ENCODE peak calls at places on chromosome 18, in seven cellular contexts. M is DND-41, T is A549, R is aorta, K is transverse colon, S is left ventricle myocardium inferior, P is H9. U is an unnamed sample.
A peak's percentile ranks its signal among the peaks of the same experiment; 100 is the strongest.

GRCh38 chr18:8972116-8972515 is 130.4 kb upstream of the NDUFV2 start:
- DNase-seq in K (no peak), R (no peak), S (no peak), T (no peak), M (no peak), P (no peak), U (no peak)

GRCh38 chr18:37270046-37270665 is 295.4 kb downstream of the CELF4 start:
- DNase-seq in P (no peak), K (no peak), T (no peak), R (no peak), M (peak; percentile 68), S (peak; percentile 35), U (peak; percentile 50)

GRCh38 chr18:63518178-63519012 is 23.8 kb upstream of the SERPINB12 start:
- DNase-seq in T (peak; percentile 12), S (no peak), R (no peak), M (peak; percentile 59), P (peak; percentile 71), K (peak; percentile 50), U (peak; percentile 76)

GRCh38 chr18:3264362-3264761 is 2.4 kb downstream of the MYL12B start:
- DNase-seq in T (no peak), K (peak; percentile 35), M (no peak), S (no peak), R (no peak), P (no peak), U (peak; percentile 77)

GRCh38 chr18:52682260-52682659 is 342.3 kb downstream of the DCC start:
- DNase-seq in P (peak; percentile 36), K (no peak), T (no peak), R (no peak), M (no peak), S (no peak), U (no peak)

GRCh38 chr18:44788334-44788733 is 107.6 kb downstream of the SETBP1 start:
- DNase-seq in M (no peak), R (no peak), P (no peak), S (no peak), K (no peak), T (no peak), U (no peak)

GRCh38 chr18:23822590-23823385 is 133.5 kb downstream of the LAMA3 start:
- DNase-seq in R (no peak), T (no peak), P (no peak), S (no peak), K (no peak), M (no peak), U (no peak)

GRCh38 chr18:32907656-32908441 is 135.0 kb upstream of the KLHL14 start:
- DNase-seq in K (no peak), P (no peak), M (no peak), S (no peak), R (no peak), T (no peak), U (no peak)

GRCh38 chr18:62850619-62851306 is 135.4 kb downstream of the PHLPP1 start:
- DNase-seq in R (no peak), M (no peak), T (no peak), K (no peak), S (no peak), P (no peak), U (no peak)

GRCh38 chr18:73756256-73757091 is 391.2 kb downstream of the FBXO15 start:
- DNase-seq in P (no peak), K (no peak), S (no peak), T (peak; percentile 12), M (no peak), R (peak; percentile 68), U (no peak)

GRCh38 chr18:74310411-74310810 is 5.2 kb upstream of the C18orf63 start:
- DNase-seq in P (peak; percentile 49), S (no peak), K (no peak), T (no peak), M (no peak), R (no peak), U (no peak)

GRCh38 chr18:22346968-22347611 is 70.6 kb downstream of the CTAGE1 start:
- DNase-seq in K (peak; percentile 86), S (peak; percentile 89), T (no peak), P (peak; percentile 78), M (no peak), R (peak; percentile 86), U (peak; percentile 93)

GRCh38 chr18:59634096-59634495 is 63.1 kb downstream of the CCBE1 start:
- DNase-seq in P (no peak), M (no peak), S (no peak), T (no peak), R (no peak), K (no peak), U (no peak)

GRCh38 chr18:53991202-53991601 is 233.3 kb downstream of the MBD2 start:
- DNase-seq in S (no peak), M (no peak), R (no peak), K (no peak), T (peak; percentile 0), P (no peak), U (no peak)

GRCh38 chr18:48836231-48836805 is 114.4 kb downstream of the SMAD7 start:
- DNase-seq in S (no peak), T (no peak), R (peak; percentile 47), P (no peak), M (no peak), K (no peak), U (no peak)

GRCh38 chr18:48838921-48839818 is 111.6 kb downstream of the SMAD7 start:
- DNase-seq in T (peak; percentile 45), S (no peak), M (no peak), P (no peak), K (no peak), R (peak; percentile 79), U (peak; percentile 61)

GRCh38 chr18:48838166-48838775 is 112.5 kb downstream of the SMAD7 start:
- DNase-seq in R (peak; percentile 39), K (no peak), M (no peak), S (no peak), T (no peak), P (no peak), U (no peak)

GRCh38 chr18:48836806-48837615 is 113.8 kb downstream of the SMAD7 start:
- DNase-seq in R (peak; percentile 69), T (no peak), M (no peak), P (no peak), S (no peak), K (no peak), U (no peak)

DNA sequence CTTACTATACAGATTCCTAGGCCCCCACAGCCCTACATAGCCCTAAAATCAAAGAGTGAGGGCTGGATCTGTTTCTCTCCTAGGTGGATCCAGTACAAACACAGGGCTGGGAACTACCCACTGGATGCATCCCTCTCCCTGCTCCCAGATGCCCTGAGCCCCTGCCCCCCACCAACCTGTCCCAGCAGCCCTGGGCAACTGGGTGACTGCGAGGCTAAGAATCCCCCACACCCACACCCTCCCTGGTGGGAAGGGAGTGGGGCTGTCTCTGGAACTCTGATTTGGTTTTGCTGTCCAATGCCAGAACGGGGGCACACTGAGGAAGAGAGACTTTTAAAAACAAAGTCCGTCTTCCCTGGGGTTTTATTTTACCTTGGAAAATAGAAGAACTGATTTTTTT is 113.1 kb downstream of the SMAD7 start:
- DNase-seq in P (no peak), S (no peak), K (no peak), R (peak; percentile 55), T (no peak), M (no peak), U (no peak)
- H3K4me1 ChIP-seq in P (no peaks in the 10 kb centered on the region), S (peaks cover 69% of the 10 kb centered on the region), K (peaks cover 39% of the 10 kb centered on the region), R (no peaks in the 10 kb centered on the region), T (peaks cover 76% of the 10 kb centered on the region), M (peaks cover 22% of the 10 kb centered on the region), U (peaks cover 67% of the 10 kb centered on the region)

GRCh38 chr18:51021226-51021965 is 8.6 kb upstream of the SMAD4 start:
- DNase-seq in S (no peak), K (no peak), P (no peak), R (no peak), T (no peak), M (no peak), U (no peak)
- H3K4me1 ChIP-seq in S (peaks cover 10% of the 10 kb centered on the region), K (peaks cover 1% of the 10 kb centered on the region), P (peaks cover 3% of the 10 kb centered on the region), R (no peaks in the 10 kb centered on the region), T (no peaks in the 10 kb centered on the region), M (peaks cover 9% of the 10 kb centered on the region), U (no peaks in the 10 kb centered on the region)

DNA sequence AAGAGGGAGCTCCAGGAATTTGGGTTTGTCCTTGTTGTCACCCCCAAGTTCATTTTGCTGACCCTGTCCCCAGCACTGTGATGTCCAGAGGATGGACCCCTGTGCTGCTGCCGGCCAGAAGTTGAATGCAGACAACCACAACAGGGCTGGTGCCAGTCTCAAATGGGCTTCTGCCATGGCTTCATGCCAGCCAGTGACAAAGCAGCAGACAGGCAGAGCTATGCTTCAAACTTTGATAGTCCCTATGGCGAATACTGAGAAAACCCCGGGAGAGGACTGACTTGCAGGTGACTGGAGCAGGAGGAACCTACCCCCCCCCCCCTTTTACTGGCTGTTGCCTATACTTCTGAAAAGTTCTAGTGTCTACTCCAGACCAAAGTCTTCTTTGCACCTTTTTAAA is 3.2 kb downstream of the SMAD7 start:
- DNase-seq in M (no peak), P (peak; percentile 22), K (no peak), S (peak; percentile 55), R (peak; percentile 86), T (no peak), U (peak; percentile 53)
- H3K4me1 ChIP-seq in M (peaks cover 81% of the 10 kb centered on the region), P (peaks cover 12% of the 10 kb centered on the region), K (peaks cover 56% of the 10 kb centered on the region), S (peaks cover 92% of the 10 kb centered on the region), R (peaks cover 4% of the 10 kb centered on the region), T (peaks cover 40% of the 10 kb centered on the region), U (peaks cover 52% of the 10 kb centered on the region)

GRCh38 chr18:76149728-76150127 is 345.3 kb downstream of the ZNF516 start:
- DNase-seq in R (no peak), S (no peak), K (no peak), P (no peak), T (no peak), M (no peak), U (no peak)
- H3K4me1 ChIP-seq in R (no peaks in the 10 kb centered on the region), S (no peaks in the 10 kb centered on the region), K (no peaks in the 10 kb centered on the region), P (no peaks in the 10 kb centered on the region), T (no peaks in the 10 kb centered on the region), M (no peaks in the 10 kb centered on the region), U (no peaks in the 10 kb centered on the region)

U was measured in adrenal gland.